ENCODE peak calls at places on chromosome 20, in ten cellular contexts. X is uterus, Q is progenitor cell of endocrine pancreas, S is astrocyte of the cerebellum, V is heart left ventricle, Y is colonic mucosa, D is mucosa of descending colon, O is thyroid gland, L is mesothelial cell of epicardium, W is fibroblast of mammary gland. Z is an unnamed sample.

GRCh38 chr20:61135966-61136365 is 116.1 kb upstream of the CDH4 start:
- DNase-seq in X (no peak), Q (no peak), S (no peak), V (no peak), Y (no peak), D (no peak), O (no peak), L (no peak), W (no peak), Z (no peak)

GRCh38 chr20:1509237-1509636 is 18.0 kb upstream of the SIRPB2 start:
- DNase-seq in X (no peak), Q (no peak), S (no peak), V (no peak), Y (no peak), D (no peak), O (no peak), L (no peak), W (peak; percentile 48), Z (peak; percentile 28)

GRCh38 chr20:3858689-3859088 is 12.1 kb downstream of the MAVS start:
- DNase-seq in X (no peak), Q (no peak), S (no peak), V (no peak), Y (no peak), D (no peak), O (no peak), L (no peak), W (no peak), Z (no peak)

GRCh38 chr20:7772376-7772775 is 167.9 kb downstream of the HAO1 start:
- DNase-seq in X (no peak), Q (no peak), S (no peak), V (no peak), Y (no peak), D (no peak), O (no peak), L (no peak), W (peak; percentile 88), Z (no peak)

GRCh38 chr20:35568645-35569044 is 26.8 kb downstream of the ERGIC3 start:
- DNase-seq in X (no peak), Q (no peak), S (no peak), V (no peak), Y (no peak), D (no peak), O (peak; percentile 14), L (no peak), W (no peak), Z (no peak)

GRCh38 chr20:64029293-64030117 is 6.5 kb upstream of the C20orf204 start:
- DNase-seq in X (no peak), Q (no peak), S (no peak), V (no peak), Y (no peak), D (no peak), O (no peak), L (no peak), W (peak; percentile 60), Z (no peak)

GRCh38 chr20:59425572-59425971 is 125.2 kb downstream of the EDN3 start:
- DNase-seq in X (no peak), Q (no peak), S (no peak), V (no peak), Y (no peak), D (no peak), O (no peak), L (no peak), W (no peak), Z (no peak)

GRCh38 chr20:59678286-59678685 is 73.9 kb downstream of the PHACTR3 start:
- DNase-seq in X (no peak), Q (no peak), S (no peak), V (no peak), Y (no peak), D (no peak), O (no peak), L (no peak), W (no peak), Z (no peak)

GRCh38 chr20:41011551-41012067 is 17.0 kb upstream of the TOP1 start:
- DNase-seq in X (no peak), Q (no peak), S (no peak), V (no peak), Y (no peak), D (no peak), O (no peak), L (no peak), W (no peak), Z (peak; percentile 79)

GRCh38 chr20:53839423-53840176 is 230.8 kb downstream of the BCAS1 start:
- DNase-seq in X (no peak), Q (no peak), S (no peak), V (peak; percentile 32), Y (peak; percentile 68), D (peak; percentile 85), O (no peak), L (no peak), W (no peak), Z (no peak)

DNA sequence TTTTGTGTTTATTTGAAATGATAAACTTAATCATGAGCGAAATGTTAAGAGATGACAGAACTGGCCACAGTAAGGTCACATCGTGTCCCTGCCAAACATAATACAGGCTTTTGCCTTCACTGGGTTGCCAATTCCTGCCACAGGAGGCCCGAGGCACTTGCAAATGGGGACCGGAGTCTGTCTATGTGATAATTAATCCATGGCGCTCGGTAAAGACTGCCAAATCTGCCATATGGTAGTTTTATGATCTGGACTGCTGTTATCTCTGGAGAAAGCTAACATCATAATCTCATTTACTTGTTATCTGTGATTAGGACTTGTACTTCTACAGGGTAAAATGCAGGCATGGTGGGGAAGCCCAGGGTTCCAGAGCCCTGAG is 170.5 kb upstream of the TSHZ2 start:
- DNase-seq in X (no peak), Q (no peak), S (no peak), V (peak; percentile 44), Y (no peak), D (no peak), O (no peak), L (no peak), W (no peak), Z (no peak)
- TF ChIP-seq CTCF in X (no peak), Q (no peak), S (no peak), V (no peak), Y (no peak), D (no peak), O (no peak), L (no peak), W (no peak), Z (no peak)

GRCh38 chr20:5430670-5431069 is 113.9 kb upstream of the PROKR2 start:
- DNase-seq in X (no peak), Q (no peak), S (no peak), V (no peak), Y (no peak), D (no peak), O (no peak), L (no peak), W (no peak), Z (no peak)
- TF ChIP-seq CTCF in X (no peak), Q (no peak), S (no peak), V (no peak), Y (no peak), D (no peak), O (no peak), L (no peak), W (no peak), Z (no peak)

GRCh38 chr20:49318091-49318429 is 40.2 kb upstream of the ZNFX1 start:
- DNase-seq in X (no peak), Q (no peak), S (no peak), V (no peak), Y (no peak), D (no peak), O (no peak), L (no peak), W (no peak), Z (no peak)

GRCh38 chr20:49323622-49324238 is 45.9 kb upstream of the ZNFX1 start:
- DNase-seq in X (no peak), Q (no peak), S (peak; percentile 64), V (no peak), Y (no peak), D (no peak), O (peak; percentile 19), L (no peak), W (peak; percentile 72), Z (peak; percentile 47)

GRCh38 chr20:49319204-49319809 is 41.5 kb upstream of the ZNFX1 start:
- DNase-seq in X (no peak), Q (no peak), S (no peak), V (peak; percentile 26), Y (no peak), D (no peak), O (no peak), L (no peak), W (no peak), Z (no peak)

GRCh38 chr20:49318430-49319203 is 40.8 kb upstream of the ZNFX1 start:
- DNase-seq in X (no peak), Q (peak; percentile 21), S (no peak), V (no peak), Y (no peak), D (no peak), O (peak; percentile 27), L (no peak), W (no peak), Z (no peak)

DNA sequence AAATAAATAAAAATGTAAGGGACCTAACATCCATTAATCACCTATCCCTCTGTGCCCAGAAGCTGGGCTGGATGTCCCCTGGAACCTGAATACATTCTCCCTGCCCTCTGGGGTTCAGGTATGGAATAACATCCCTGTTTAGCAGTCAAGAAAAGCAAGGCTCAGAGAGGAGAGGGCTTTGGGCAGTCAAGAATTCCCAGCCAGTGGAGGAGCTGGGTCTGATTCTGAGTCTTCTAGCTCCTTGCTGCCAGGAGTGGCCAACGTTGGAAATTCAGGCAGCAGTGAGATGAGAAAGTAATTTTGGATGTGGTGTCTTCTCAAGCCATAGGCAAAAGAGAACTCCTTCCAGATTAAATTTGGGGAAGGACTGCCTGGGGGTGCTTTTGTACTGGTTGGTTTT is 42.6 kb upstream of the ZNFX1 start:
- DNase-seq in X (no peak), Q (no peak), S (no peak), V (no peak), Y (no peak), D (no peak), O (peak; percentile 57), L (no peak), W (peak; percentile 46), Z (no peak)
- TF ChIP-seq CTCF in X (no peak), Q (peak; percentile 36), S (peak; percentile 69), V (no peak), Y (no peak), D (no peak), O (peak; percentile 43), L (no peak), W (peak; percentile 36), Z (no peak)

GRCh38 chr20:57468523-57469417 is 56.2 kb downstream of the CTCFL start:
- DNase-seq in X (no peak), Q (no peak), S (no peak), V (no peak), Y (no peak), D (peak; percentile 36), O (peak; percentile 41), L (no peak), W (no peak), Z (no peak)

GRCh38 chr20:57465486-57465885 is 59.5 kb downstream of the CTCFL start:
- DNase-seq in X (no peak), Q (no peak), S (no peak), V (no peak), Y (no peak), D (peak; percentile 27), O (no peak), L (no peak), W (no peak), Z (no peak)

GRCh38 chr20:57467742-57468141 is 57.2 kb downstream of the CTCFL start:
- DNase-seq in X (no peak), Q (no peak), S (no peak), V (no peak), Y (no peak), D (peak; percentile 22), O (no peak), L (no peak), W (no peak), Z (no peak)

GRCh38 chr20:57464642-57465211 is 60.2 kb downstream of the CTCFL start:
- DNase-seq in X (no peak), Q (no peak), S (no peak), V (no peak), Y (no peak), D (peak; percentile 44), O (no peak), L (no peak), W (peak; percentile 32), Z (no peak)

GRCh38 chr20:57465943-57466342 is 59.0 kb downstream of the CTCFL start:
- DNase-seq in X (no peak), Q (no peak), S (no peak), V (no peak), Y (no peak), D (no peak), O (no peak), L (no peak), W (no peak), Z (no peak)
- TF ChIP-seq CTCF in X (no peak), Q (no peak), S (no peak), V (no peak), Y (no peak), D (no peak), O (no peak), L (peak; percentile 32), W (no peak), Z (no peak)